ENCODE peak calls at places on chromosomes 16 and 17, in six cellular contexts. E is A549, D is K562, N is upper lobe of left lung, Y is HepG2, A is GM12878. I is an unnamed sample.

GRCh38 chr16:87295259-87295658 is 21.9 kb downstream of the C16orf95 start:
- ATAC-seq in E (no peak), D (peak; percentile 93), N (no peak), Y (peak; percentile 65), A (peak; percentile 63), I (no peak)

GRCh38 chr17:6660101-6660500 is 8.5 kb downstream of the C17orf100 start:
- ATAC-seq in E (no peak), D (no peak), N (peak; percentile 30), Y (no peak), A (no peak), I (no peak)

GRCh38 chr17:30389755-30390300 is 11.1 kb downstream of the CPD start:
- ATAC-seq in E (no peak), D (no peak), N (no peak), Y (no peak), A (no peak), I (no peak)

GRCh38 chr17:8392674-8393469 is 4.8 kb downstream of the RNF222 start:
- ATAC-seq in E (peak; percentile 8), D (no peak), N (peak; percentile 42), Y (peak; percentile 36), A (no peak), I (no peak)

GRCh38 chr17:33396818-33397217 is 103.7 kb upstream of the ASIC2 start:
- ATAC-seq in E (no peak), D (no peak), N (no peak), Y (no peak), A (no peak), I (no peak)

GRCh38 chr16:3873482-3874173 is 6.9 kb downstream of the CREBBP start:
- ATAC-seq in E (no peak), D (peak; percentile 72), N (peak; percentile 40), Y (no peak), A (no peak), I (no peak)

GRCh38 chr17:32783602-32784001 is 93.3 kb downstream of the MYO1D start:
- ATAC-seq in E (peak; percentile 70), D (peak; percentile 83), N (peak; percentile 73), Y (peak; percentile 28), A (peak; percentile 82), I (no peak)

GRCh38 chr17:49471089-49471683 is 23.9 kb upstream of the NGFR start:
- ATAC-seq in E (no peak), D (no peak), N (peak; percentile 58), Y (peak; percentile 55), A (no peak), I (no peak)

GRCh38 chr16:82641336-82641984 is 14.7 kb downstream of the CDH13 start:
- ATAC-seq in E (no peak), D (no peak), N (no peak), Y (no peak), A (peak; percentile 54), I (no peak)

GRCh38 chr16:70395345-70395901 is 43.5 kb downstream of the ST3GAL2 start:
- ATAC-seq in E (peak; percentile 78), D (peak; percentile 93), N (peak; percentile 75), Y (peak; percentile 95), A (peak; percentile 98), I (peak; percentile 52)

GRCh38 chr17:30534938-30535921 is 58.0 kb downstream of the GOSR1 start:
- ATAC-seq in E (peak; percentile 26), D (peak; percentile 85), N (peak; percentile 23), Y (peak; percentile 23), A (no peak), I (no peak)

GRCh38 chr17:46144246-46144645 is 49.0 kb downstream of the KANSL1 start:
- ATAC-seq in E (no peak), D (no peak), N (no peak), Y (no peak), A (peak; percentile 26), I (no peak)

GRCh38 chr17:65593092-65593869 is 31.8 kb upstream of the AXIN2 start:
- ATAC-seq in E (no peak), D (no peak), N (no peak), Y (no peak), A (no peak), I (no peak)

GRCh38 chr16:83952587-83952939 is 477 bp upstream of the OSGIN1 start:
- ATAC-seq in E (peak; percentile 46), D (no peak), N (peak; percentile 4), Y (peak; percentile 10), A (no peak), I (peak; percentile 37)

GRCh38 chr17:74686761-74687160 is 26.0 kb downstream of the CD300LF start:
- ATAC-seq in E (peak; percentile 75), D (no peak), N (no peak), Y (peak; percentile 53), A (no peak), I (no peak)

GRCh38 chr16:17303101-17303500 is 167.7 kb downstream of the XYLT1 start:
- ATAC-seq in E (no peak), D (no peak), N (no peak), Y (no peak), A (no peak), I (no peak)

GRCh38 chr16:23922406-23922805 is 86.6 kb downstream of the PRKCB start:
- ATAC-seq in E (no peak), D (no peak), N (no peak), Y (no peak), A (no peak), I (no peak)

GRCh38 chr16:67241008-67241900 is 6.0 kb downstream of the FHOD1 start:
- ATAC-seq in E (peak; percentile 16), D (peak; percentile 26), N (peak; percentile 5), Y (peak; percentile 1), A (no peak), I (no peak)

GRCh38 chr16:29745853-29746345 is at the start of gene C16orf54:
- ATAC-seq in E (no peak), D (no peak), N (peak; percentile 94), Y (no peak), A (peak; percentile 95), I (peak; percentile 74)

GRCh38 chr17:7923290-7923628 is 6.4 kb downstream of the KCNAB3 start:
- ATAC-seq in E (no peak), D (no peak), N (no peak), Y (no peak), A (no peak), I (peak; percentile 6)

GRCh38 chr17:69067274-69068047 is 6.7 kb upstream of the ABCA9 start:
- ATAC-seq in E (no peak), D (peak; percentile 84), N (no peak), Y (no peak), A (peak; percentile 47), I (no peak)

GRCh38 chr16:47676628-47677177 is 215.6 kb downstream of the PHKB start:
- ATAC-seq in E (no peak), D (no peak), N (no peak), Y (no peak), A (no peak), I (no peak)

GRCh38 chr17:1082579-1082978 is 85.7 kb downstream of the TIMM22 start:
- ATAC-seq in E (no peak), D (no peak), N (no peak), Y (no peak), A (no peak), I (no peak)

GRCh38 chr17:75003070-75003956 is 9.2 kb upstream of the MRPL58 start:
- ATAC-seq in E (no peak), D (no peak), N (no peak), Y (no peak), A (no peak), I (no peak)

GRCh38 chr16:23317266-23317661 is 15.2 kb downstream of the SCNN1B start:
- ATAC-seq in E (peak; percentile 58), D (no peak), N (peak; percentile 58), Y (no peak), A (no peak), I (no peak)

GRCh38 chr17:19544366-19544765 is 10.7 kb downstream of the SLC47A1 start:
- ATAC-seq in E (no peak), D (no peak), N (no peak), Y (no peak), A (no peak), I (no peak)

GRCh38 chr16:1941162-1941923 is 1.7 kb downstream of the MSRB1 start:
- ATAC-seq in E (no peak), D (peak; percentile 25), N (no peak), Y (peak; percentile 67), A (no peak), I (no peak)

DNA sequence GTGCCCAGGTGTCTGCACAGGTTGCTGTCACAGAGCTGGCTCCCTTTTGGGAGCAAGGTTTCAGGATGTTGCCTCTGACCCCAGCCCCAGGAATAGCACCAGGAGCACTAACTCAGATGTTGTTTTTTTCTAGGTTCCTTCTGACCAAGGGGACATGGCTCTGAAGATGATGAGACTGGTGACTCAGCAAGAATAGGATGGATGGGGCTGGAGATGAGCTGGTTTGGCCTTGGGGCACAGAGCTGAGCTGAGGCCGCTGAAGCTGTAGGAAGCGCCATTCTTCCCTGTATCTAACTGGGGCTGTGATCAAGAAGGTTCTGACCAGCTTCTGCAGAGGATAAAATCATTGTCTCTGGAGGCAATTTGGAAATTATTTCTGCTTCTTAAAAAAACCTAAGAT is 28.1 kb downstream of the SCPEP1 start:
- ATAC-seq in E (no peak), D (peak; percentile 54), N (no peak), Y (no peak), A (no peak), I (no peak)
- H3K4me1 ChIP-seq in E (peaks cover 11% of the 10 kb centered on the region), D (peaks cover 15% of the 10 kb centered on the region), N (no peaks in the 10 kb centered on the region), Y (no peaks in the 10 kb centered on the region), A (peaks cover 32% of the 10 kb centered on the region), I (no peaks in the 10 kb centered on the region)

GRCh38 chr17:78899361-78900260 is 3.4 kb downstream of the CEP295NL start:
- ATAC-seq in E (no peak), D (no peak), N (peak; percentile 19), Y (no peak), A (no peak), I (peak; percentile 38)
- TF ChIP-seq EP300 in E (no peak), D (no peak), N (no peak), Y (no peak), A (no peak), I (no peak)

GRCh38 chr17:80927791-80928216 is 63.8 kb upstream of the CHMP6 start:
- ATAC-seq in E (no peak), D (no peak), N (no peak), Y (no peak), A (no peak), I (no peak)
- TF ChIP-seq CTCF in E (no peak), D (peak; percentile 6), N (no peak), Y (no peak), A (no peak), I (no peak)

GRCh38 chr16:72107371-72107770 is 13.7 kb downstream of the DHX38 start:
- ATAC-seq in E (no peak), D (no peak), N (no peak), Y (no peak), A (no peak), I (no peak)

GRCh38 chr16:72101195-72101594 is 7.5 kb downstream of the DHX38 start:
- ATAC-seq in E (no peak), D (no peak), N (no peak), Y (no peak), A (no peak), I (no peak)

GRCh38 chr16:72105978-72106377 is 12.3 kb downstream of the DHX38 start:
- ATAC-seq in E (no peak), D (no peak), N (no peak), Y (no peak), A (no peak), I (no peak)

GRCh38 chr16:72108353-72109102 is 14.9 kb downstream of the DHX38 start:
- ATAC-seq in E (no peak), D (no peak), N (no peak), Y (no peak), A (no peak), I (no peak)

DNA sequence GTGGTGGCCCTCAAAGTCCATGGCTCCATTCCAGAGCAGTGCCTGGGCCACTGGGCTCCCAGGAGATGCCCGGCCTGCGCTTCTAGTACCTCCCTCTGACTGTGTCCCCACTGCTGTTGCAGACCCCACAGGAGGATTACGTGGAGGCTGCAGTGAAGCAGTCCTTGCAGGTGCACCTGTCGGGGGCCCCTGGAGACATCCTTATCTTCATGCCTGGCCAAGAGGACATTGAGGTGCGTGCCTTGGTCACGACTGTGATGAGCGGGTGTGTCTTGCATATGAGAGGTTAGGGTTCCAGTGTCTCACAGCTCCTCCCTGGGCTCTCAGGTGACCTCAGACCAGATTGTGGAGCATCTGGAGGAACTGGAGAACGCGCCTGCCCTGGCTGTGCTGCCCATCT is 11.3 kb downstream of the DHX38 start:
- ATAC-seq in E (no peak), D (no peak), N (no peak), Y (no peak), A (no peak), I (no peak)
- H3K4me1 ChIP-seq in E (no peaks in the 10 kb centered on the region), D (no peaks in the 10 kb centered on the region), N (no peaks in the 10 kb centered on the region), Y (no peaks in the 10 kb centered on the region), A (no peaks in the 10 kb centered on the region), I (no peaks in the 10 kb centered on the region)